ENCODE peak calls at places on chromosomes 16 and 17, in four cellular contexts. V is activated CD8-positive, alpha-beta T cell treated with anti-CD3 and anti-CD28 coated beads for 36 hours; G is NCI-H1417; F is endothelial cell of umbilical vein. M is an unnamed sample.

GRCh38 chr17:28705728-28706334 is 5.9 kb downstream of the PROCA1 start:
- DNase-seq in F (no peak), G (no peak), V (no peak), M (no peak)

GRCh38 chr16:85753559-85753958 is 2.7 kb upstream of the C16orf74 start:
- DNase-seq in G (no peak), V (no peak), F (no peak), M (no peak)

GRCh38 chr16:58196898-58197313 is 1.0 kb downstream of the CSNK2A2 start:
- DNase-seq in F (peak), V (peak), G (no peak), M (peak)

GRCh38 chr17:38871247-38871991 is 1.6 kb downstream of the LASP1 start:
- DNase-seq in F (peak), G (no peak), V (peak), M (peak)

GRCh38 chr17:7855643-7856080 is 796 bp downstream of the TMEM88 start:
- DNase-seq in G (peak), F (peak), V (no peak), M (no peak)

GRCh38 chr16:16982614-16983013 is 488.1 kb downstream of the XYLT1 start:
- DNase-seq in G (peak), F (no peak), V (no peak), M (no peak)

GRCh38 chr16:67244387-67245188 is 2.7 kb downstream of the FHOD1 start:
- DNase-seq in F (peak), G (no peak), V (peak), M (peak)

GRCh38 chr16:53502331-53503269 is at the start of gene AKTIP:
- DNase-seq in G (peak), V (peak), F (peak), M (peak)

GRCh38 chr17:76414334-76415295 is 30.2 kb downstream of the SPHK1 start:
- DNase-seq in V (no peak), F (peak), G (no peak), M (peak)

GRCh38 chr16:10871157-10871991 is 5.6 kb upstream of the CIITA start:
- DNase-seq in V (peak), G (no peak), F (no peak), M (peak)

GRCh38 chr16:62194828-62195227 is 158.6 kb upstream of the CDH8 start:
- DNase-seq in G (no peak), F (no peak), V (no peak), M (no peak)

GRCh38 chr17:45108595-45109521 is 23.5 kb downstream of the PLCD3 start:
- DNase-seq in G (no peak), F (peak), V (no peak), M (no peak)

GRCh38 chr17:75130632-75131277 is 787 bp downstream of the NT5C start:
- DNase-seq in G (no peak), V (peak), F (peak), M (peak)

GRCh38 chr16:69270395-69270794 is 40.8 kb upstream of the VPS4A start:
- DNase-seq in F (no peak), G (no peak), V (no peak), M (peak)

GRCh38 chr17:55426851-55427586 is 5.4 kb upstream of the MMD start:
- DNase-seq in F (no peak), G (no peak), V (no peak), M (peak)

GRCh38 chr16:84986102-84986501 is 25.2 kb downstream of the ZDHHC7 start:
- DNase-seq in G (no peak), V (no peak), F (no peak), M (no peak)

GRCh38 chr16:53224932-53225533 is 170.2 kb downstream of the CHD9 start:
- DNase-seq in F (no peak), V (peak), G (no peak), M (peak)

GRCh38 chr16:5838071-5838470 is 740.5 kb upstream of the EEF2KMT start:
- DNase-seq in V (no peak), G (no peak), F (no peak), M (no peak)

M was measured in IMR-90.